ENCODE peak calls at places on chromosomes 7 and 10, in four cellular contexts. One of them, this sample, is unnamed.

GRCh38 chr10:49071221-49071761 is 44.0 kb downstream of the VSTM4 start:
- DNase-seq in NCI-H82: no peak
- DNase-seq in GM23248: peak
- DNase-seq in endothelial cell of umbilical vein: no peak
- DNase-seq in this sample: no peak

GRCh38 chr7:78530351-78530750 is 731.8 kb downstream of the PHTF2 start:
- DNase-seq in NCI-H82: peak
- DNase-seq in GM23248: peak
- DNase-seq in endothelial cell of umbilical vein: peak
- DNase-seq in this sample: peak

GRCh38 chr7:134141868-134142264 is 14.7 kb downstream of the LRGUK start:
- DNase-seq in NCI-H82: peak
- DNase-seq in GM23248: no peak
- DNase-seq in endothelial cell of umbilical vein: no peak
- DNase-seq in this sample: no peak

GRCh38 chr7:108525327-108525984 is 479 bp downstream of the PNPLA8 start:
- DNase-seq in NCI-H82: peak
- DNase-seq in GM23248: peak
- DNase-seq in endothelial cell of umbilical vein: peak
- DNase-seq in this sample: peak

GRCh38 chr10:5105626-5106025 is 11.4 kb downstream of the AKR1C3 start:
- DNase-seq in NCI-H82: no peak
- DNase-seq in GM23248: peak
- DNase-seq in endothelial cell of umbilical vein: no peak
- DNase-seq in this sample: no peak

GRCh38 chr7:73810991-73811360 is 19.8 kb upstream of the CLDN4 start:
- DNase-seq in NCI-H82: no peak
- DNase-seq in GM23248: no peak
- DNase-seq in endothelial cell of umbilical vein: no peak
- DNase-seq in this sample: no peak

GRCh38 chr10:2985729-2986232 is 81.6 kb upstream of the PFKP start:
- DNase-seq in NCI-H82: no peak
- DNase-seq in GM23248: peak
- DNase-seq in endothelial cell of umbilical vein: peak
- DNase-seq in this sample: no peak

GRCh38 chr7:37297546-37297945 is 151.1 kb downstream of the ELMO1 start:
- DNase-seq in NCI-H82: no peak
- DNase-seq in GM23248: no peak
- DNase-seq in endothelial cell of umbilical vein: peak
- DNase-seq in this sample: no peak

GRCh38 chr7:96080021-96080420 is 241.9 kb downstream of the SLC25A13 start:
- DNase-seq in NCI-H82: no peak
- DNase-seq in GM23248: no peak
- DNase-seq in endothelial cell of umbilical vein: no peak
- DNase-seq in this sample: peak

GRCh38 chr7:110186334-110186733 is 904.6 kb upstream of the LRRN3 start:
- DNase-seq in NCI-H82: no peak
- DNase-seq in GM23248: no peak
- DNase-seq in endothelial cell of umbilical vein: no peak
- DNase-seq in this sample: no peak